ENCODE peak calls at places on chromosomes 7 and 10, in six cellular contexts. One of them, this sample, is unnamed.

GRCh38 chr7:82015751-82016150 is 245.9 kb upstream of the HGF start:
- DNase-seq in CD8-positive, alpha-beta T cell: no peak
- DNase-seq in spleen: no peak
- DNase-seq in colonic mucosa: no peak
- DNase-seq in lower leg skin: no peak
- DNase-seq in AG04449: no peak
- DNase-seq in this sample: no peak

GRCh38 chr7:81025360-81025759 is 106.5 kb upstream of the SEMA3C start:
- DNase-seq in CD8-positive, alpha-beta T cell: no peak
- DNase-seq in spleen: no peak
- DNase-seq in colonic mucosa: no peak
- DNase-seq in lower leg skin: no peak
- DNase-seq in AG04449: no peak
- DNase-seq in this sample: no peak

GRCh38 chr7:137484326-137484725 is 140.8 kb upstream of the PTN start:
- DNase-seq in CD8-positive, alpha-beta T cell: no peak
- DNase-seq in spleen: no peak
- DNase-seq in colonic mucosa: no peak
- DNase-seq in lower leg skin: no peak
- DNase-seq in AG04449: no peak
- DNase-seq in this sample: no peak

GRCh38 chr10:87850742-87851205 is 12.6 kb downstream of the KLLN start:
- DNase-seq in CD8-positive, alpha-beta T cell: peak; percentile 46
- DNase-seq in spleen: peak; percentile 71
- DNase-seq in colonic mucosa: peak; percentile 70
- DNase-seq in lower leg skin: no peak
- DNase-seq in AG04449: no peak
- DNase-seq in this sample: no peak

GRCh38 chr10:102678842-102679289 is 34.6 kb downstream of the TRIM8 start:
- DNase-seq in CD8-positive, alpha-beta T cell: no peak
- DNase-seq in spleen: peak; percentile 90
- DNase-seq in colonic mucosa: peak; percentile 70
- DNase-seq in lower leg skin: peak; percentile 88
- DNase-seq in AG04449: no peak
- DNase-seq in this sample: no peak

GRCh38 chr10:1142596-1142995 is 86.4 kb downstream of the WDR37 start:
- DNase-seq in CD8-positive, alpha-beta T cell: no peak
- DNase-seq in spleen: no peak
- DNase-seq in colonic mucosa: peak; percentile 15
- DNase-seq in lower leg skin: peak; percentile 7
- DNase-seq in AG04449: no peak
- DNase-seq in this sample: no peak

GRCh38 chr7:44264221-44264956 is 61.0 kb downstream of the CAMK2B start:
- DNase-seq in CD8-positive, alpha-beta T cell: no peak
- DNase-seq in spleen: no peak
- DNase-seq in colonic mucosa: no peak
- DNase-seq in lower leg skin: no peak
- DNase-seq in AG04449: no peak
- DNase-seq in this sample: no peak

GRCh38 chr7:39826166-39826565 is 123.9 kb upstream of the CDK13 start:
- DNase-seq in CD8-positive, alpha-beta T cell: no peak
- DNase-seq in spleen: no peak
- DNase-seq in colonic mucosa: no peak
- DNase-seq in lower leg skin: no peak
- DNase-seq in AG04449: no peak
- DNase-seq in this sample: no peak

GRCh38 chr10:92290076-92290836 is 622 bp downstream of the CPEB3 start:
- DNase-seq in CD8-positive, alpha-beta T cell: peak; percentile 30
- DNase-seq in spleen: no peak
- DNase-seq in colonic mucosa: peak; percentile 77
- DNase-seq in lower leg skin: peak; percentile 90
- DNase-seq in AG04449: no peak
- DNase-seq in this sample: no peak

GRCh38 chr7:116834815-116835533 is 27.4 kb upstream of the CAPZA2 start:
- DNase-seq in CD8-positive, alpha-beta T cell: no peak
- DNase-seq in spleen: no peak
- DNase-seq in colonic mucosa: peak; percentile 74
- DNase-seq in lower leg skin: no peak
- DNase-seq in AG04449: no peak
- DNase-seq in this sample: no peak

GRCh38 chr10:122021828-122022227 is 32.9 kb downstream of the TACC2 start:
- DNase-seq in CD8-positive, alpha-beta T cell: no peak
- DNase-seq in spleen: no peak
- DNase-seq in colonic mucosa: no peak
- DNase-seq in lower leg skin: no peak
- DNase-seq in AG04449: no peak
- DNase-seq in this sample: no peak

GRCh38 chr10:122019414-122019975 is 30.5 kb downstream of the TACC2 start:
- DNase-seq in CD8-positive, alpha-beta T cell: no peak
- DNase-seq in spleen: no peak
- DNase-seq in colonic mucosa: peak; percentile 91
- DNase-seq in lower leg skin: no peak
- DNase-seq in AG04449: no peak
- DNase-seq in this sample: no peak

GRCh38 chr10:122020202-122020601 is 31.2 kb downstream of the TACC2 start:
- DNase-seq in CD8-positive, alpha-beta T cell: no peak
- DNase-seq in spleen: no peak
- DNase-seq in colonic mucosa: no peak
- DNase-seq in lower leg skin: no peak
- DNase-seq in AG04449: no peak
- DNase-seq in this sample: no peak

GRCh38 chr10:122021421-122021820 is 32.5 kb downstream of the TACC2 start:
- DNase-seq in CD8-positive, alpha-beta T cell: no peak
- DNase-seq in spleen: no peak
- DNase-seq in colonic mucosa: no peak
- DNase-seq in lower leg skin: no peak
- DNase-seq in AG04449: no peak
- DNase-seq in this sample: no peak

DNA sequence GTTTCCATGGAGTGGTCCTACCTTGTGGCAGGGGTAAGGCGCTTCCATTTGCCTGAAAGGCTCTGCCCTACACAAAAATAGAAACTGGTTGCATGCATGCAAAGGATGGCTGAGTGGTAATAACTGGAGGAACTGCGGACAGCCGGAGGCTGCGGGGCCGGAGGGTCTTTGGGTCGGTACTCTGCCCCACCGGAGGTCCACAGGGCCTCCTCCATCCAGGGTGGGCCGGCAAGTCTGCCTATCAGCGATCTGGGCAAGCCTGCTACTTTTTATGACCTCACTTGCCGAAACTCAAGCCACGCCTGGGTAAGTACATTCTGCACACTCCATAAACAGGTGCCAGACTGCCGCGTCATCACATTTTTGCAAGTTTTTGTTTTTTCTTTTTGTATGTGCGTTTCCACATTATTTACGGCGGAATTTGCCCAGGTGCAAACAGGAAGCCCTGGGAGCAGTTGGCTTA is 30.0 kb downstream of the TACC2 start:
- DNase-seq in CD8-positive, alpha-beta T cell: no peak
- DNase-seq in spleen: no peak
- DNase-seq in colonic mucosa: peak; percentile 79
- DNase-seq in lower leg skin: no peak
- DNase-seq in AG04449: no peak
- DNase-seq in this sample: no peak
- H3K4me3 ChIP-seq in CD8-positive, alpha-beta T cell: no peak overlapping the region
- H3K4me3 ChIP-seq in spleen: no peak overlapping the region
- H3K4me3 ChIP-seq in colonic mucosa: peak overlapping the region; percentile 32
- H3K4me3 ChIP-seq in lower leg skin: no peak overlapping the region
- H3K4me3 ChIP-seq in AG04449: no peak overlapping the region
- H3K4me3 ChIP-seq in this sample: no peak overlapping the region

DNA sequence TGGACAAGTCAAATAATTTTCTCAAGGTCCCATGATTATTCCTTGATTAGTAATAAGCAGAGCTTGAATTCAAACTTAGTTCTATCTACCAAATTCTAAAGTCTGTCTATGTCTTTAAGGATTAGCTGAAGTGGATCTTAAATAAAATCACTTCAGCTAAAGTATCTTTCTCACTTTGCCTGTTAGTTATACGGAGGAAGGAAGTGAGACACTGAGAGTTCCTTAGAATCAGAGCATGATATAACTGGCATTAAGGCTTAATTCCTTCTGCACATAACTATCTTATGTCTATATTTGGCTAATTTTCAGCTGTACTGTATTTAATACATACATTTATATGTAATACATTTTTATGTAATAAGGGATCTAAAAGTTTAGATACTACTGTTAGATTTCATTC is 491.1 kb upstream of the GHITM start:
- DNase-seq in CD8-positive, alpha-beta T cell: no peak
- DNase-seq in spleen: no peak
- DNase-seq in colonic mucosa: no peak
- DNase-seq in lower leg skin: no peak
- DNase-seq in AG04449: no peak
- DNase-seq in this sample: no peak
- H3K4me3 ChIP-seq in CD8-positive, alpha-beta T cell: no peak overlapping the region
- H3K4me3 ChIP-seq in spleen: no peak overlapping the region
- H3K4me3 ChIP-seq in colonic mucosa: no peak overlapping the region
- H3K4me3 ChIP-seq in lower leg skin: no peak overlapping the region
- H3K4me3 ChIP-seq in AG04449: no peak overlapping the region
- H3K4me3 ChIP-seq in this sample: no peak overlapping the region

GRCh38 chr10:50512214-50512595 is 111.6 kb downstream of the SGMS1 start:
- DNase-seq in CD8-positive, alpha-beta T cell: no peak
- DNase-seq in spleen: no peak
- DNase-seq in colonic mucosa: no peak
- DNase-seq in lower leg skin: no peak
- DNase-seq in AG04449: no peak
- DNase-seq in this sample: no peak
- H3K4me3 ChIP-seq in CD8-positive, alpha-beta T cell: no peak overlapping the region
- H3K4me3 ChIP-seq in spleen: no peak overlapping the region
- H3K4me3 ChIP-seq in colonic mucosa: no peak overlapping the region
- H3K4me3 ChIP-seq in lower leg skin: no peak overlapping the region
- H3K4me3 ChIP-seq in AG04449: no peak overlapping the region
- H3K4me3 ChIP-seq in this sample: no peak overlapping the region

GRCh38 chr10:62243647-62243997 is 25.0 kb downstream of the RTKN2 start:
- DNase-seq in CD8-positive, alpha-beta T cell: no peak
- DNase-seq in spleen: no peak
- DNase-seq in colonic mucosa: no peak
- DNase-seq in lower leg skin: no peak
- DNase-seq in AG04449: no peak
- DNase-seq in this sample: no peak
- H3K4me3 ChIP-seq in CD8-positive, alpha-beta T cell: no peak overlapping the region
- H3K4me3 ChIP-seq in spleen: no peak overlapping the region
- H3K4me3 ChIP-seq in colonic mucosa: no peak overlapping the region
- H3K4me3 ChIP-seq in lower leg skin: no peak overlapping the region
- H3K4me3 ChIP-seq in AG04449: peak overlapping the region; percentile 12
- H3K4me3 ChIP-seq in this sample: peak overlapping the region; percentile 40

DNA sequence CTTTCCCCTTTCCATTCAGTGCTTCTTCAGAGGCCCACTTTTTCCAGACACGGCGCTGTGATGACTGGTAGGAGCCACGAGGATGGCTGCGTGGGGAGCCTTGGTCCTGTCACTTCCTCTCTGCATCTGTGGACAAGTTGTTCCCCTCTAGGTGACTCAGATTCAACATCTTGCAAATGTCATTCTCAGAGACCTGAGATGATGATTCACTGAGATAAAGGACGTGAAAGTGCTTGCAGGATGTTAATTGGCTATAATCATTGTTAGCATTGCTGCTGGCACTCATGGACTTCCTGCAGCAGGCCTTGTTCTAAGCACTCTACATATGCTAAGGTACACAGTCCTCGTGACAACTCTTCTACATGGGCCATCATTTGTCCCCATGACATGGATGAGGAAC is 489.8 kb upstream of the ZMIZ1 start:
- DNase-seq in CD8-positive, alpha-beta T cell: no peak
- DNase-seq in spleen: no peak
- DNase-seq in colonic mucosa: no peak
- DNase-seq in lower leg skin: peak; percentile 80
- DNase-seq in AG04449: no peak
- DNase-seq in this sample: no peak
- H3K4me3 ChIP-seq in CD8-positive, alpha-beta T cell: no peak overlapping the region
- H3K4me3 ChIP-seq in spleen: no peak overlapping the region
- H3K4me3 ChIP-seq in colonic mucosa: no peak overlapping the region
- H3K4me3 ChIP-seq in lower leg skin: no peak overlapping the region
- H3K4me3 ChIP-seq in AG04449: no peak overlapping the region
- H3K4me3 ChIP-seq in this sample: no peak overlapping the region

DNA sequence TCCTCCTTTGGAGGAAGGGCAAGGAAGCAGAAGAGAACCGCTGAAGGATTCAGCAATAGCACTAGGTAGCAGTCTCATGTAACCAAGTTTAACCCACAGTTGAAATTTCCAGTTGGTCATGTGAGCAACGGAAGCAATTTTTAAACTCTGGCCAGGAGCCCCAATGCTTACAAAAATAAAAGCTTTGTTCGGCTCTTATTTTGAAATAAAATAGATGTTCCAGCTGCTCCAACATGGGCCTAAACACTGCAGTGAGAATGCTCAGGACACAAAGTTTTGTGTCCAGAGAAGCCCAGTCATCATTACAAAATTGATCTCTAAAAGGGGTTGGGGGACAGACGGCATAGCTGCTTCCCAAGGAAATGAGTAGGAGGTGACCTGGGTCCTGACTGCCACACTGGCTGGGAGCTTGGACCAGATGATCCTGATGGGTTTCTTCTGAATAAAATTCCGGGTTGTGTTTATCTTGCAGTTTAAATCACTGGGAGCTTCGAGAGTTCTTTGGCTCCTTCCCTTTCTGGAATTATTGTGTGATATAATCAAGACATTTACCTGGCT is 452 bp upstream of the TMEM140 start:
- DNase-seq in CD8-positive, alpha-beta T cell: no peak
- DNase-seq in spleen: no peak
- DNase-seq in colonic mucosa: no peak
- DNase-seq in lower leg skin: no peak
- DNase-seq in AG04449: no peak
- DNase-seq in this sample: no peak
- H3K4me3 ChIP-seq in CD8-positive, alpha-beta T cell: peak overlapping the region; percentile 60
- H3K4me3 ChIP-seq in spleen: peak overlapping the region; percentile 55
- H3K4me3 ChIP-seq in colonic mucosa: peak overlapping the region; percentile 49
- H3K4me3 ChIP-seq in lower leg skin: no peak overlapping the region
- H3K4me3 ChIP-seq in AG04449: no peak overlapping the region
- H3K4me3 ChIP-seq in this sample: no peak overlapping the region

GRCh38 chr10:71598673-71599072 is 120.9 kb downstream of the C10orf105 start:
- DNase-seq in CD8-positive, alpha-beta T cell: no peak
- DNase-seq in spleen: no peak
- DNase-seq in colonic mucosa: peak; percentile 65
- DNase-seq in lower leg skin: peak; percentile 98
- DNase-seq in AG04449: no peak
- DNase-seq in this sample: no peak
- H3K4me3 ChIP-seq in CD8-positive, alpha-beta T cell: no peak overlapping the region
- H3K4me3 ChIP-seq in spleen: no peak overlapping the region
- H3K4me3 ChIP-seq in colonic mucosa: no peak overlapping the region
- H3K4me3 ChIP-seq in lower leg skin: no peak overlapping the region
- H3K4me3 ChIP-seq in AG04449: no peak overlapping the region
- H3K4me3 ChIP-seq in this sample: no peak overlapping the region

GRCh38 chr10:5691786-5692185 is 7.1 kb downstream of the TASOR2 start:
- DNase-seq in CD8-positive, alpha-beta T cell: no peak
- DNase-seq in spleen: no peak
- DNase-seq in colonic mucosa: peak; percentile 30
- DNase-seq in lower leg skin: no peak
- DNase-seq in AG04449: no peak
- DNase-seq in this sample: no peak
- H3K4me3 ChIP-seq in CD8-positive, alpha-beta T cell: no peak overlapping the region
- H3K4me3 ChIP-seq in spleen: no peak overlapping the region
- H3K4me3 ChIP-seq in colonic mucosa: no peak overlapping the region
- H3K4me3 ChIP-seq in lower leg skin: no peak overlapping the region
- H3K4me3 ChIP-seq in AG04449: no peak overlapping the region
- H3K4me3 ChIP-seq in this sample: no peak overlapping the region

DNA sequence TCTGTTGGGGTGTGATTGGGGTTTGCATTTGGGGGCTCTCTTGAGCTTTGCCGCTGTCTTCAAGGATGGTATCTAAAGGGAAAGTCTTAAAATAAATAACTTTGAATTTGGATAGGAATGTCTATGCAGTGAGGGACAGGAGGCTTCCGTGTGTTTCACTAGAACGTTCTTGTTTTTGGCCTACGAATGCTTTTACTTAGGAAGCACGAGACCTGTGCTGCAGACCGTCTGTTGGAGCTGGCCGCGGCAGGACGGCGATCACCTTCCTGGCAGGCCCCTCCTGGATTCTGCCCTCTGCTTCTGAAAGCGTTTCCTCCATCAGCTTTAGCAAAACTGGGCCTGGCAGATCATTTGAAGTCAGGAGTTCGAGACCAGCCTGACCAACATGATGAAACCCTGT is 44.0 kb downstream of the FOXK1 start:
- DNase-seq in CD8-positive, alpha-beta T cell: no peak
- DNase-seq in spleen: no peak
- DNase-seq in colonic mucosa: no peak
- DNase-seq in lower leg skin: no peak
- DNase-seq in AG04449: no peak
- DNase-seq in this sample: no peak
- H3K4me3 ChIP-seq in CD8-positive, alpha-beta T cell: peak overlapping the region; percentile 80
- H3K4me3 ChIP-seq in spleen: peak overlapping the region; percentile 53
- H3K4me3 ChIP-seq in colonic mucosa: no peak overlapping the region
- H3K4me3 ChIP-seq in lower leg skin: no peak overlapping the region
- H3K4me3 ChIP-seq in AG04449: no peak overlapping the region
- H3K4me3 ChIP-seq in this sample: no peak overlapping the region

This sample was measured in skeletal muscle cell.